ENCODE peak calls at places on chromosomes 13 and 19, in nine cellular contexts. Z is mesenteric fat pad, N is AG08396, J is activated gamma-delta T cell treated with Interleukin-2 at 50 U/mL for 16 hours, Y is type B pancreatic cell, E is HEK293T, T is RPMI7951, A is heart left ventricle, B is HL-60. H is an unnamed sample.

GRCh38 chr13:24693862-24694471 is 13.8 kb downstream of the ATP12A start:
- DNase-seq in T (peak; percentile 41), E (peak; percentile 61), J (peak; percentile 19), B (peak; percentile 59), Z (no peak), N (peak; percentile 73), A (no peak), Y (no peak), H (peak; percentile 53)

GRCh38 chr13:19959141-19959830 is 759 bp downstream of the ZMYM2 start:
- DNase-seq in A (peak; percentile 63), E (peak; percentile 26), Z (peak; percentile 91), N (peak; percentile 70), T (peak; percentile 25), Y (peak; percentile 76), B (no peak), J (peak; percentile 62), H (peak; percentile 35)

GRCh38 chr19:45526143-45526542 is 18.9 kb downstream of the VASP start:
- DNase-seq in T (peak; percentile 81), E (peak; percentile 81), J (no peak), A (peak; percentile 76), Z (no peak), B (no peak), Y (no peak), N (peak; percentile 82), H (peak; percentile 57)

GRCh38 chr13:100721885-100722512 is 47.4 kb upstream of the TMTC4 start:
- DNase-seq in E (peak; percentile 20), T (peak; percentile 35), J (peak; percentile 48), B (peak; percentile 11), A (no peak), Y (no peak), Z (no peak), N (peak; percentile 56), H (peak; percentile 67)

GRCh38 chr19:13689050-13689449 is 75.3 kb upstream of the MRI1 start:
- DNase-seq in N (peak; percentile 48), T (peak; percentile 52), Z (no peak), B (no peak), J (no peak), Y (no peak), E (peak; percentile 49), A (no peak), H (no peak)

GRCh38 chr19:15779756-15780476 is 7.5 kb upstream of the OR10H5 start:
- DNase-seq in A (peak; percentile 80), Y (no peak), N (peak; percentile 14), Z (peak; percentile 89), T (peak; percentile 43), E (no peak), B (no peak), J (no peak), H (peak; percentile 40)

GRCh38 chr19:14979498-14980255 is at the start of gene SLC1A6:
- DNase-seq in B (no peak), E (peak; percentile 26), A (no peak), Y (peak; percentile 73), Z (no peak), T (no peak), N (no peak), J (no peak), H (no peak)

GRCh38 chr19:12828494-12828893 is 5.9 kb downstream of the RTBDN start:
- DNase-seq in J (no peak), Y (no peak), E (peak; percentile 70), A (no peak), B (no peak), T (peak; percentile 70), N (peak; percentile 40), Z (no peak), H (no peak)

H was measured in H54.